ENCODE peak calls at places on chromosomes 4 and X, in eight cellular contexts. P is neural crest cell, Q is breast epithelium, V is PC-3, O is endothelial cell of umbilical vein, A is upper lobe of left lung, X is AG04449, E is colonic mucosa. D is an unnamed sample.

GRCh38 chr4:1199556-1200331 is 27.4 kb upstream of the SPON2 start:
- DNase-seq in O (no peak), V (no peak), E (peak), P (no peak), A (peak), Q (peak), X (no peak), D (peak)

GRCh38 chr4:11843927-11844326 is 415.2 kb upstream of the HS3ST1 start:
- DNase-seq in O (no peak), X (no peak), P (no peak), A (no peak), E (no peak), Q (no peak), V (no peak), D (no peak)

GRCh38 chr4:131638776-131639175 is 1510.3 kb upstream of the PCDH10 start:
- DNase-seq in Q (no peak), E (no peak), V (no peak), P (no peak), X (no peak), A (no peak), O (no peak), D (no peak)

GRCh38 chrX:40471965-40472648 is 108.7 kb upstream of the ATP6AP2 start:
- DNase-seq in E (peak), A (no peak), Q (peak), V (peak), P (no peak), X (peak), O (peak), D (no peak)

GRCh38 chr4:176849076-176849475 is 56.4 kb upstream of the VEGFC start:
- DNase-seq in X (no peak), A (no peak), O (no peak), P (no peak), Q (no peak), V (no peak), E (no peak), D (no peak)

GRCh38 chrX:45767021-45767491 is 566.4 kb upstream of the DIPK2B start:
- DNase-seq in O (peak), P (no peak), V (peak), Q (no peak), A (no peak), E (no peak), X (no peak), D (no peak)

GRCh38 chrX:150692837-150693781 is at the start of gene MTMR1:
- DNase-seq in E (peak), A (peak), O (peak), V (peak), X (no peak), P (no peak), Q (no peak), D (no peak)

GRCh38 chrX:2523911-2524310 is 23.1 kb upstream of the DHRSX start:
- DNase-seq in O (no peak), A (no peak), Q (no peak), P (no peak), E (no peak), V (no peak), X (no peak), D (no peak)

GRCh38 chr4:114180481-114180880 is 201.0 kb upstream of the ARSJ start:
- DNase-seq in Q (no peak), O (peak), E (peak), P (peak), X (peak), V (peak), A (no peak), D (no peak)

GRCh38 chr4:106019771-106020170 is 124.5 kb downstream of the NPNT start:
- DNase-seq in E (no peak), O (no peak), X (peak), Q (no peak), V (no peak), P (no peak), A (no peak), D (no peak)

GRCh38 chr4:100493756-100494155 is 24.1 kb downstream of the EMCN start:
- DNase-seq in O (peak), V (no peak), P (no peak), Q (no peak), E (no peak), X (no peak), A (no peak), D (no peak)

GRCh38 chrX:23811135-23811781 is 28.3 kb downstream of the SAT1 start:
- DNase-seq in A (no peak), V (no peak), O (peak), Q (no peak), E (no peak), P (no peak), X (no peak), D (no peak)

GRCh38 chr4:121726642-121727268 is 30.0 kb upstream of the ANXA5 start:
- DNase-seq in A (no peak), P (no peak), V (peak), E (no peak), Q (no peak), X (no peak), O (peak), D (no peak)

GRCh38 chr4:139969635-139970266 is 184.2 kb downstream of the MAML3 start:
- DNase-seq in A (no peak), X (no peak), Q (no peak), O (no peak), P (no peak), E (no peak), V (no peak), D (no peak)

GRCh38 chr4:30068234-30068633 is 651.9 kb upstream of the PCDH7 start:
- DNase-seq in P (no peak), Q (no peak), V (no peak), E (no peak), A (no peak), O (no peak), X (no peak), D (no peak)

GRCh38 chr4:26568446-26568994 is 15.4 kb upstream of the TBC1D19 start:
- DNase-seq in O (peak), Q (no peak), E (no peak), A (no peak), X (peak), V (peak), P (no peak), D (no peak)

GRCh38 chr4:40199999-40200880 is 3.4 kb downstream of the RHOH start:
- DNase-seq in O (no peak), A (no peak), Q (no peak), V (no peak), E (no peak), P (no peak), X (no peak), D (no peak)

GRCh38 chrX:122238801-122239200 is 945.3 kb upstream of the GRIA3 start:
- DNase-seq in V (no peak), P (no peak), O (no peak), E (no peak), X (no peak), A (no peak), Q (no peak), D (no peak)

GRCh38 chr4:34105311-34105710 is 2139.0 kb downstream of the ARAP2 start:
- DNase-seq in E (no peak), A (no peak), X (no peak), Q (no peak), P (no peak), O (no peak), V (no peak), D (no peak)

GRCh38 chr4:140856692-140857091 is 100.5 kb upstream of the TBC1D9 start:
- DNase-seq in A (no peak), P (no peak), O (no peak), Q (peak), X (no peak), E (no peak), V (peak), D (no peak)

GRCh38 chr4:20422398-20422797 is 170.7 kb downstream of the SLIT2 start:
- DNase-seq in A (no peak), P (peak), Q (no peak), O (peak), X (no peak), V (peak), E (peak), D (no peak)

GRCh38 chr4:41541697-41542096 is 3.7 kb downstream of the LIMCH1 start:
- DNase-seq in V (no peak), Q (no peak), P (no peak), X (no peak), A (no peak), E (no peak), O (no peak), D (no peak)

GRCh38 chr4:146640459-146641061 is 1.9 kb downstream of the POU4F2 start:
- DNase-seq in O (no peak), E (no peak), P (no peak), X (no peak), Q (no peak), A (no peak), V (no peak), D (no peak)

GRCh38 chrX:97850911-97851310 is 967.2 kb downstream of the RPA4 start:
- DNase-seq in P (no peak), A (no peak), O (no peak), E (no peak), X (no peak), Q (no peak), V (peak), D (no peak)

GRCh38 chr4:120034913-120035312 is 31.7 kb downstream of the MAD2L1 start:
- DNase-seq in X (no peak), V (no peak), E (no peak), A (no peak), O (no peak), Q (no peak), P (no peak), D (no peak)

GRCh38 chrX:13661735-13662536 is 9.0 kb downstream of the TCEANC start:
- DNase-seq in P (no peak), X (no peak), V (no peak), Q (no peak), A (no peak), E (no peak), O (no peak), D (no peak)

DNA sequence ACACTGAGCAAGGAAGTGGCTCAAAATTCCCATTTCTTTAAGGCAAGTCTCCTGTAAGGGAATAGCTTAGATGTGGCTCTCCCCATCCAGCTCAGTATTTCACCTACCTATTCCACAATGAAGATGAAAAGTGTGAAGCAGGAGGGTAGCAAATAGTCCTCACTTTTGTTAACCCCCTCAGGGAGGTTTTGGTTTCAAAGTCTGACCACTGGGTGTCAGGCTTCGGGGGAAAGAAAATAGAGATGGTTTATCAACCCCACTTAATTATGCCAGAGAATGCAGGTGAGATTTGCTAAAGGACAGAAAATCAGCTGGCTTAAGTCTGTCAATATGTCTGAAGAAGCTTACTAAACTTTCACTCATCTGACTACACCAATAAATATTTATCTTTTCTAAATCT is 69.5 kb downstream of the DHX15 start:
- DNase-seq in E (no peak), V (peak), X (no peak), P (no peak), O (no peak), A (no peak), Q (no peak), D (no peak)
- TF ChIP-seq CTCF in E (no peak), V (peak), X (no peak), P (peak), O (no peak), A (no peak), Q (no peak), D (no peak)

GRCh38 chr4:125750399-125750798 is 435.6 kb downstream of the FAT4 start:
- DNase-seq in A (no peak), E (no peak), O (no peak), P (no peak), X (no peak), V (no peak), Q (no peak), D (no peak)

GRCh38 chr4:125750827-125751466 is 436.2 kb downstream of the FAT4 start:
- DNase-seq in A (no peak), O (peak), E (no peak), V (peak), X (no peak), P (no peak), Q (no peak), D (no peak)

GRCh38 chr4:125744891-125745364 is 430.2 kb downstream of the FAT4 start:
- DNase-seq in V (no peak), X (no peak), A (peak), O (no peak), E (no peak), P (no peak), Q (no peak), D (no peak)

DNA sequence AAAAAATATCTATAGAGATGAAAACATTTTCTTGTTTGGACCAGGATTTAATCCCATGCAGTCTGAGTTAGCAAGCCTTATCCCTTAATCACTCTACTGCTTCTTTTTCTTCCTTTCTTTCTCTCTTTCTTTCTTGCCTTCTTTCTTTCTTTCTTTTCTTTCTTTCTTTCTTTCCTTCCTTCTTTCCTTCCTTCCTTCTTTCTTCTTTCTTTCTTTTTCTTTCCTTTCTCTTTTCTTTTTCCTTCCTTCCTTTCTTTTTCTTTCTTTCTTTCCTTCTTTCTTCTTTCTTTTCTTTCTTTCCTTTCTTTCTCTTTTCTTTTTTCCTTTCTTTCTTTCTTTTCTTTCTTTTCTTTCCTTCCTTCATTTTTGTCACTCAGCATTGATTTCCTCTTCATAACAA is 434.6 kb downstream of the FAT4 start:
- DNase-seq in X (no peak), V (no peak), Q (no peak), E (no peak), O (no peak), A (no peak), P (no peak), D (no peak)
- TF ChIP-seq CTCF in X (no peak), V (no peak), Q (no peak), E (no peak), O (no peak), A (no peak), P (no peak), D (no peak)

GRCh38 chr4:155741546-155741945 is 17.3 kb upstream of the GUCY1B1 start:
- DNase-seq in V (no peak), P (no peak), A (no peak), O (no peak), E (no peak), X (no peak), Q (no peak), D (no peak)

GRCh38 chr4:155748039-155748438 is 10.8 kb upstream of the GUCY1B1 start:
- DNase-seq in O (no peak), Q (no peak), V (no peak), A (no peak), E (no peak), X (no peak), P (no peak), D (no peak)

GRCh38 chr4:155745984-155746383 is 12.8 kb upstream of the GUCY1B1 start:
- DNase-seq in P (no peak), Q (no peak), E (no peak), O (no peak), A (no peak), V (peak), X (no peak), D (no peak)

GRCh38 chr4:155738548-155738947 is 20.3 kb upstream of the GUCY1B1 start:
- DNase-seq in P (no peak), A (no peak), Q (no peak), O (no peak), V (peak), E (no peak), X (no peak), D (no peak)

GRCh38 chr4:155742310-155743015 is 16.4 kb upstream of the GUCY1B1 start:
- DNase-seq in A (no peak), X (no peak), P (no peak), V (peak), E (no peak), O (no peak), Q (no peak), D (no peak)
- TF ChIP-seq CTCF in A (no peak), X (no peak), P (peak), V (peak), E (no peak), O (no peak), Q (no peak), D (no peak)

GRCh38 chr4:5067908-5068307 is 16.6 kb downstream of the STK32B start:
- DNase-seq in O (no peak), P (no peak), Q (no peak), V (no peak), X (no peak), A (no peak), E (no peak), D (no peak)
- TF ChIP-seq CTCF in O (no peak), P (no peak), Q (no peak), V (no peak), X (no peak), A (no peak), E (no peak), D (no peak)

DNA sequence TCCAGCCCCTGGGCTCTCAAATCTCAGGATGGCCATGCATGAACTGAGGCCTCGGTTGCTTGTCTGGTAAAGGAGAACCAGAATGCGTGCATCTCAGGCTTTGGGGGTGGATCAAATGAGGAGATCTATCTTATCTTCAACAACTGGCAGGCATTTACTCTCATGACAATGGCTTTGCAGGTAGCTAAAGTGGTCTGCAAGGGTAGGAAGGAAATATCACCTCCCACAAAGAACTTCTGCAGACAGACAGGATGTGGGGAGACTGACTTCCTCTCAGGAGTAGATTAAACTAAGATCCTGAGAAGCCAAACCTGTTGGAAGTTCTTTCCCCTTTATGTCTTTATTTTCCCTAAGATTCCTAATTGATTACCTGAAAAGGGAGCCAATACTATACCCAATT is 7.8 kb downstream of the LDB2 start:
- DNase-seq in P (no peak), O (no peak), V (no peak), E (no peak), Q (no peak), X (no peak), A (no peak), D (no peak)
- TF ChIP-seq CTCF in P (no peak), O (no peak), V (no peak), E (no peak), Q (no peak), X (no peak), A (no peak), D (no peak)

GRCh38 chr4:181258569-181258968 is 984.6 kb upstream of the TENM3 start:
- DNase-seq in P (no peak), Q (no peak), X (no peak), V (no peak), O (no peak), E (no peak), A (no peak), D (no peak)

GRCh38 chr4:181259081-181259480 is 984.1 kb upstream of the TENM3 start:
- DNase-seq in X (no peak), V (no peak), Q (no peak), P (no peak), A (no peak), O (no peak), E (no peak), D (no peak)

GRCh38 chr4:181254771-181255170 is 988.4 kb upstream of the TENM3 start:
- DNase-seq in P (no peak), V (no peak), Q (no peak), A (no peak), X (no peak), E (no peak), O (no peak), D (no peak)
- TF ChIP-seq CTCF in P (no peak), V (no peak), Q (no peak), A (no peak), X (no peak), E (no peak), O (no peak), D (no peak)

GRCh38 chr4:6962211-6963041 is 52.8 kb downstream of the TBC1D14 start:
- DNase-seq in V (no peak), Q (no peak), X (no peak), A (no peak), O (no peak), P (no peak), E (no peak), D (no peak)

GRCh38 chr4:6961496-6962210 is 52.0 kb downstream of the TBC1D14 start:
- DNase-seq in Q (no peak), A (no peak), O (no peak), E (no peak), V (no peak), P (no peak), X (no peak), D (no peak)

GRCh38 chr4:6959261-6959660 is 49.6 kb downstream of the TBC1D14 start:
- DNase-seq in E (no peak), O (no peak), P (no peak), X (no peak), V (no peak), Q (no peak), A (peak), D (no peak)

GRCh38 chr4:6960154-6960553 is 50.5 kb downstream of the TBC1D14 start:
- DNase-seq in P (no peak), E (no peak), X (no peak), Q (no peak), A (no peak), V (no peak), O (no peak), D (no peak)

DNA sequence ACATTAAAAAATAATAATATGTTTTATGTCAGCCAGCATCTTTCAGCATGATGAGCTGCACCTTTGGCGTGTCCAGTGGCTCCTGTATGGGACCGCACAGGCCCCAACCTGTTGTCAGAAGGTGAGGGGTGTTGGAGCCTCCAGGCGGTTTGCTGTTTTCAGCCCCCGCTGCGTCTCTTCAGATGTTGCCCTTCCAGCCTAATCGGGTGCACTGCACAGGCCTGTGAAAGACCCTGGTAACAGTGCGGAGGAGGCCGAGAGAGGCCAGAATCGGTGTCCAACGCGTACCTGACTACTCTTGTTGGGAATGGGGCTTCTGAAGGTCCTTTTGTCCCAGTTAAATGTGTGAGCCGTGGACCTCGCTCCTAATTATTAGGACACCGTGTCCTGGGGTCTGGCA is 51.0 kb downstream of the TBC1D14 start:
- DNase-seq in A (no peak), O (no peak), V (no peak), X (no peak), E (no peak), Q (no peak), P (no peak), D (no peak)
- TF ChIP-seq CTCF in A (no peak), O (no peak), V (no peak), X (no peak), E (no peak), Q (no peak), P (no peak), D (no peak)

DNA sequence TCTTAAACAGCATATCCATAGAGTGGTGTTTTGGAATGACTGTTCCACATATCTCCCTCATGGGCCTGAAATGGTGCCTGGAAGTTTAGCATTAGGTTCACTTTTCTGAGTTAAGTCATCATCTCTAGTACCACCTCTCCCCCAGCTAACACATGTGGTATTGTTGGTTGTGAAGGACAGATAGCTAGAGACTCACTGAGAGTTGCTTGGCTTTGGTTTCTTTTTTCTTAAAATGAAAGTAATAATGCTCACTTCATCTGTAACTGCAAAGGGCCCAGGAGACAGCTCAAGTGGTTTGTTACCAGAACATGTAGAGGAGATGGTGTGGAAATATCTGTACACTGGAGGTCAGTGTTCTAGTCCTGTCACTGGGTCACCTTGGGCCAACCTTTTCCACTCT is 90.9 kb downstream of the EFNB1 start:
- DNase-seq in E (no peak), O (no peak), Q (no peak), P (no peak), X (no peak), V (no peak), A (no peak), D (no peak)
- TF ChIP-seq CTCF in E (no peak), O (no peak), Q (no peak), P (no peak), X (no peak), V (no peak), A (no peak), D (no peak)